ENCODE peak calls at places on chromosomes 12 and 14, in five cellular contexts. One of them, this sample, is unnamed.

GRCh38 chr12:116939734-116940133 is 29.0 kb downstream of the FBXW8 start:
- DNase-seq in A549: no peak
- DNase-seq in heart left ventricle: peak
- DNase-seq in body of pancreas: no peak
- DNase-seq in spleen: no peak
- DNase-seq in this sample: no peak

GRCh38 chr14:72129283-72129682 is 197.1 kb downstream of the RGS6 start:
- DNase-seq in heart left ventricle: no peak
- DNase-seq in A549: no peak
- DNase-seq in spleen: no peak
- DNase-seq in body of pancreas: peak
- DNase-seq in this sample: no peak

GRCh38 chr14:53537421-53538315 is 384.5 kb upstream of the DDHD1 start:
- DNase-seq in A549: no peak
- DNase-seq in heart left ventricle: no peak
- DNase-seq in spleen: no peak
- DNase-seq in body of pancreas: no peak
- DNase-seq in this sample: no peak

GRCh38 chr12:2819810-2820209 is 7.3 kb downstream of the ITFG2 start:
- DNase-seq in body of pancreas: no peak
- DNase-seq in spleen: no peak
- DNase-seq in heart left ventricle: no peak
- DNase-seq in A549: no peak
- DNase-seq in this sample: no peak

GRCh38 chr12:121005346-121005815 is 10.9 kb downstream of the C12orf43 start:
- DNase-seq in body of pancreas: peak
- DNase-seq in heart left ventricle: no peak
- DNase-seq in spleen: peak
- DNase-seq in A549: peak
- DNase-seq in this sample: peak

GRCh38 chr14:44912041-44912869 is 49.5 kb downstream of the KLHL28 start:
- DNase-seq in heart left ventricle: no peak
- DNase-seq in body of pancreas: peak
- DNase-seq in spleen: peak
- DNase-seq in A549: no peak
- DNase-seq in this sample: no peak

GRCh38 chr14:54182419-54183040 is 214.3 kb upstream of the CDKN3 start:
- DNase-seq in spleen: no peak
- DNase-seq in heart left ventricle: no peak
- DNase-seq in body of pancreas: no peak
- DNase-seq in A549: no peak
- DNase-seq in this sample: no peak

GRCh38 chr14:90674043-90674670 is 142.1 kb downstream of the TTC7B start:
- DNase-seq in heart left ventricle: peak
- DNase-seq in spleen: no peak
- DNase-seq in body of pancreas: no peak
- DNase-seq in A549: no peak
- DNase-seq in this sample: no peak

GRCh38 chr12:42794811-42795210 is 205.3 kb upstream of the PRICKLE1 start:
- DNase-seq in body of pancreas: no peak
- DNase-seq in heart left ventricle: no peak
- DNase-seq in spleen: no peak
- DNase-seq in A549: no peak
- DNase-seq in this sample: no peak

GRCh38 chr14:38116895-38117294 is 90.8 kb upstream of the SSTR1 start:
- DNase-seq in spleen: no peak
- DNase-seq in A549: no peak
- DNase-seq in heart left ventricle: no peak
- DNase-seq in body of pancreas: no peak
- DNase-seq in this sample: no peak

GRCh38 chr12:1099158-1099557 is 108.1 kb downstream of the ERC1 start:
- DNase-seq in body of pancreas: no peak
- DNase-seq in A549: no peak
- DNase-seq in heart left ventricle: no peak
- DNase-seq in spleen: no peak
- DNase-seq in this sample: peak

GRCh38 chr14:63006515-63006914 is 38.7 kb downstream of the KCNH5 start:
- DNase-seq in heart left ventricle: no peak
- DNase-seq in A549: no peak
- DNase-seq in spleen: no peak
- DNase-seq in body of pancreas: no peak
- DNase-seq in this sample: no peak

GRCh38 chr12:19373569-19373968 is 65.7 kb upstream of the AEBP2 start:
- DNase-seq in heart left ventricle: no peak
- DNase-seq in A549: no peak
- DNase-seq in spleen: no peak
- DNase-seq in body of pancreas: no peak
- DNase-seq in this sample: no peak

GRCh38 chr12:101875112-101875961 is 2.0 kb upstream of the DRAM1 start:
- DNase-seq in spleen: no peak
- DNase-seq in A549: no peak
- DNase-seq in heart left ventricle: no peak
- DNase-seq in body of pancreas: no peak
- DNase-seq in this sample: no peak

GRCh38 chr14:55389330-55389729 is 22.3 kb downstream of the ATG14 start:
- DNase-seq in heart left ventricle: no peak
- DNase-seq in A549: no peak
- DNase-seq in spleen: no peak
- DNase-seq in body of pancreas: no peak
- DNase-seq in this sample: no peak

GRCh38 chr12:94261119-94261518 is 112.7 kb downstream of the PLXNC1 start:
- DNase-seq in heart left ventricle: no peak
- DNase-seq in spleen: no peak
- DNase-seq in body of pancreas: no peak
- DNase-seq in A549: no peak
- DNase-seq in this sample: no peak

GRCh38 chr12:11958216-11959091 is 112.3 kb upstream of the BCL2L14 start:
- DNase-seq in spleen: no peak
- DNase-seq in A549: peak
- DNase-seq in body of pancreas: no peak
- DNase-seq in heart left ventricle: no peak
- DNase-seq in this sample: no peak

GRCh38 chr12:20801035-20801434 is 9.5 kb upstream of the SLCO1B3 start:
- DNase-seq in spleen: no peak
- DNase-seq in A549: no peak
- DNase-seq in body of pancreas: no peak
- DNase-seq in heart left ventricle: no peak
- DNase-seq in this sample: no peak

GRCh38 chr14:31897581-31898186 is 179.4 kb upstream of the ARHGAP5 start:
- DNase-seq in heart left ventricle: no peak
- DNase-seq in body of pancreas: no peak
- DNase-seq in spleen: no peak
- DNase-seq in A549: no peak
- DNase-seq in this sample: no peak

GRCh38 chr12:3145036-3145435 is 67.9 kb downstream of the TSPAN9 start:
- DNase-seq in body of pancreas: no peak
- DNase-seq in heart left ventricle: peak
- DNase-seq in spleen: no peak
- DNase-seq in A549: no peak
- DNase-seq in this sample: no peak

GRCh38 chr14:60878536-60878935 is 102.3 kb downstream of the TRMT5 start:
- DNase-seq in body of pancreas: no peak
- DNase-seq in spleen: no peak
- DNase-seq in A549: no peak
- DNase-seq in heart left ventricle: no peak
- DNase-seq in this sample: no peak

GRCh38 chr12:76180401-76181277 is 96.2 kb upstream of the NAP1L1 start:
- DNase-seq in A549: peak
- DNase-seq in heart left ventricle: no peak
- DNase-seq in body of pancreas: no peak
- DNase-seq in spleen: no peak
- DNase-seq in this sample: no peak

GRCh38 chr12:65364021-65364420 is 85.5 kb downstream of the MSRB3 start:
- DNase-seq in spleen: no peak
- DNase-seq in heart left ventricle: no peak
- DNase-seq in body of pancreas: no peak
- DNase-seq in A549: no peak
- DNase-seq in this sample: no peak

GRCh38 chr12:17459214-17459613 is 630.8 kb downstream of the RERGL start:
- DNase-seq in A549: no peak
- DNase-seq in body of pancreas: no peak
- DNase-seq in heart left ventricle: no peak
- DNase-seq in spleen: no peak
- DNase-seq in this sample: no peak

GRCh38 chr12:70400124-70400523 is 34.0 kb downstream of the KCNMB4 start:
- DNase-seq in heart left ventricle: no peak
- DNase-seq in spleen: no peak
- DNase-seq in body of pancreas: no peak
- DNase-seq in A549: no peak
- DNase-seq in this sample: no peak

GRCh38 chr14:60204843-60205774 is 39.9 kb upstream of the DHRS7 start:
- DNase-seq in heart left ventricle: no peak
- DNase-seq in A549: no peak
- DNase-seq in spleen: no peak
- DNase-seq in body of pancreas: no peak
- DNase-seq in this sample: no peak

GRCh38 chr12:129607293-129607692 is 296.5 kb downstream of the TMEM132D start:
- DNase-seq in body of pancreas: no peak
- DNase-seq in spleen: no peak
- DNase-seq in heart left ventricle: no peak
- DNase-seq in A549: peak
- DNase-seq in this sample: no peak

GRCh38 chr12:67433393-67434175 is 164.4 kb downstream of the CAND1 start:
- DNase-seq in A549: peak
- DNase-seq in body of pancreas: no peak
- DNase-seq in spleen: no peak
- DNase-seq in heart left ventricle: no peak
- DNase-seq in this sample: no peak

GRCh38 chr12:123972448-123973401 is at the start of the genes CCDC92 and ZNF664:
- DNase-seq in A549: peak
- DNase-seq in spleen: peak
- DNase-seq in body of pancreas: peak
- DNase-seq in heart left ventricle: peak
- DNase-seq in this sample: peak
- TF ChIP-seq POLR2A in A549: peak
- TF ChIP-seq POLR2A in spleen: no peak
- TF ChIP-seq POLR2A in body of pancreas: peak
- TF ChIP-seq POLR2A in heart left ventricle: peak
- TF ChIP-seq POLR2A in this sample: peak

GRCh38 chr12:124422570-124423523 is 128.0 kb downstream of the RFLNA start:
- DNase-seq in heart left ventricle: peak
- DNase-seq in A549: peak
- DNase-seq in body of pancreas: peak
- DNase-seq in spleen: no peak
- DNase-seq in this sample: no peak
- TF ChIP-seq POLR2A in heart left ventricle: no peak
- TF ChIP-seq POLR2A in A549: peak
- TF ChIP-seq POLR2A in body of pancreas: peak
- TF ChIP-seq POLR2A in spleen: no peak
- TF ChIP-seq POLR2A in this sample: no peak

GRCh38 chr14:67694791-67695393 is 672 bp downstream of the RDH11 start:
- DNase-seq in body of pancreas: peak
- DNase-seq in heart left ventricle: peak
- DNase-seq in A549: peak
- DNase-seq in spleen: peak
- DNase-seq in this sample: peak
- TF ChIP-seq POLR2A in body of pancreas: no peak
- TF ChIP-seq POLR2A in heart left ventricle: no peak
- TF ChIP-seq POLR2A in A549: peak
- TF ChIP-seq POLR2A in spleen: no peak
- TF ChIP-seq POLR2A in this sample: peak

DNA sequence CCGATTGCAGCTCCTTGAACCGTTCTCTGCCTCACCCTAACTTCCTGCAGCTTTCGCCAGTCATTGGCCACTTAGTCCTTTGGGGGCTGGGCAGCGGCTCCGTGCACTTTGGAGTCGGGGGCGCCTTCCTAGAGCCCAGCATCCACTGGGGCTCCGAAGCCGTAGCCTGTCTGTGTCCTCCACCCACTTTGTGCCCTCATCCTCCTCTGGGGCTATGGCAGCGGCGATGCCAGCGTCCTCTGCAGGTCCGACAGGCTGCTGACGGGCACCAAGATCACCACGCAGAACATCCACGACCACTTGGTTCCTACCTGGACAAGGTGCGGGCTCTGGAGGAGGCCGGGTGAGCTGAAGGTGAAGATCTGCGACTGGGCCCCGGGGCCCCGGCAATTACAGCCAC is 11.8 kb upstream of the A2M start:
- DNase-seq in body of pancreas: no peak
- DNase-seq in A549: no peak
- DNase-seq in heart left ventricle: no peak
- DNase-seq in spleen: no peak
- DNase-seq in this sample: no peak
- TF ChIP-seq POLR2A in body of pancreas: no peak
- TF ChIP-seq POLR2A in A549: no peak
- TF ChIP-seq POLR2A in heart left ventricle: no peak
- TF ChIP-seq POLR2A in spleen: no peak
- TF ChIP-seq POLR2A in this sample: no peak

DNA sequence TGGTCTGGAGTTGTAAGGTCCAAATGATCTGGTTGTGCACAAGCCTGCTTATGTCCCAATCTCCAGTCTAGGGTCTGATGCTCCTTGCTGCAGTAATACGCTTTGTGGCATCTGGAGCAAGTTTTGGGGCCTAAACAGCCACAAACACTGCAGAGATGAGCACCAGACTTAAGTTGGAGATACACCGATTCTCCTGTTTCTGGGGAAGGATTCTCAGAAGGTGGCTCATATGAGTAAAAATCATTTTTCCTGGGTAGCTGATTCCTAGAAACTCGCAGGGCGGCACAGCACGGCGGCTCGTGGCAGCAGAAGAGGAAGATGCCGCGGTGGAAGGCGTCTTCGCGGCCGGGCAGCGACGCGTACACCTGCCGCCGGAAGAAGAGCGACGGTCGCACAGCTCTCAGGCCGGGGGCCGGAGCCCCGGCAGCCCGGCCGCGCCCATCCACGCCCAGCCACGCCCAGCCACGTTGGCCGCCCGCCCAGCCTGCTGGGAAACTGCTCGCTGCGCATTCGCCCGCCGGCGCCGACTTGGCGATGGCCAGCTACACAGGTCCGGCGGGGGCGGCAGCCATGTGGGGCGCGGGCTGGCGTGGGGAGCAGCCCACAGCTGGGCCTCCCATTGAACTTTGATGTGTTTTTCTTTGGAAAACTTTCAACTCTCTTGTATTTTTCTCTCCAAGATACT is 129.0 kb downstream of the ASCL4 start:
- DNase-seq in body of pancreas: peak
- DNase-seq in A549: peak
- DNase-seq in heart left ventricle: peak
- DNase-seq in spleen: peak
- DNase-seq in this sample: peak
- TF ChIP-seq POLR2A in body of pancreas: peak
- TF ChIP-seq POLR2A in A549: peak
- TF ChIP-seq POLR2A in heart left ventricle: no peak
- TF ChIP-seq POLR2A in spleen: no peak
- TF ChIP-seq POLR2A in this sample: peak